ENCODE peak calls at places on chromosomes 13 and 19, in nine cellular contexts. A, C, E, R, I, T, Y, U and N are unnamed samples. For H3K4me1, the result is how much of the 10 kb centered on the place peaks cover.

GRCh38 chr13:109644956-109645355 is 141.4 kb downstream of the IRS2 start:
- DNase-seq in A (no peak), C (no peak), E (no peak), R (no peak), I (no peak), T (no peak), Y (no peak), U (no peak), N (no peak)

GRCh38 chr13:74092711-74093110 is 41.5 kb downstream of the KLF12 start:
- DNase-seq in A (no peak), C (no peak), E (no peak), R (no peak), I (no peak), T (no peak), Y (no peak), U (no peak), N (no peak)

GRCh38 chr19:41192574-41193419 is at the start of gene CYP2S1:
- DNase-seq in A (peak), C (peak), E (no peak), R (no peak), I (peak), T (no peak), Y (peak), U (no peak), N (no peak)

GRCh38 chr13:94712287-94712811 is at the start of gene SOX21:
- DNase-seq in A (no peak), C (no peak), E (peak), R (no peak), I (no peak), T (peak), Y (peak), U (no peak), N (no peak)

GRCh38 chr13:32453981-32454380 is 26.1 kb upstream of the N4BP2L1 start:
- DNase-seq in A (peak), C (no peak), E (no peak), R (no peak), I (no peak), T (peak), Y (no peak), U (no peak), N (no peak)

GRCh38 chr19:16184665-16185122 is 516 bp upstream of the FAM32A start:
- DNase-seq in A (no peak), C (no peak), E (no peak), R (no peak), I (no peak), T (no peak), Y (no peak), U (no peak), N (no peak)

GRCh38 chr19:46620267-46620666 is 4.6 kb downstream of the PTGIR start:
- DNase-seq in A (no peak), C (no peak), E (no peak), R (no peak), I (no peak), T (no peak), Y (no peak), U (no peak), N (no peak)

GRCh38 chr13:87671824-87672603 is 843 bp downstream of the SLITRK5 start:
- DNase-seq in A (no peak), C (peak), E (no peak), R (no peak), I (no peak), T (no peak), Y (peak), U (no peak), N (no peak)

GRCh38 chr19:40600086-40600917 is 867 bp upstream of the LTBP4 start:
- DNase-seq in A (no peak), C (no peak), E (no peak), R (no peak), I (no peak), T (no peak), Y (peak), U (no peak), N (no peak)

GRCh38 chr13:111893607-111894443 is 173.1 kb upstream of the SOX1 start:
- DNase-seq in A (no peak), C (no peak), E (no peak), R (no peak), I (no peak), T (no peak), Y (peak), U (no peak), N (no peak)

GRCh38 chr19:15562861-15563260 is 52.2 kb upstream of the CYP4F8 start:
- DNase-seq in A (peak), C (no peak), E (no peak), R (no peak), I (no peak), T (no peak), Y (no peak), U (no peak), N (no peak)

GRCh38 chr13:97810152-97810551 is 143.3 kb upstream of the IPO5 start:
- DNase-seq in A (peak), C (no peak), E (no peak), R (no peak), I (no peak), T (peak), Y (no peak), U (no peak), N (no peak)

DNA sequence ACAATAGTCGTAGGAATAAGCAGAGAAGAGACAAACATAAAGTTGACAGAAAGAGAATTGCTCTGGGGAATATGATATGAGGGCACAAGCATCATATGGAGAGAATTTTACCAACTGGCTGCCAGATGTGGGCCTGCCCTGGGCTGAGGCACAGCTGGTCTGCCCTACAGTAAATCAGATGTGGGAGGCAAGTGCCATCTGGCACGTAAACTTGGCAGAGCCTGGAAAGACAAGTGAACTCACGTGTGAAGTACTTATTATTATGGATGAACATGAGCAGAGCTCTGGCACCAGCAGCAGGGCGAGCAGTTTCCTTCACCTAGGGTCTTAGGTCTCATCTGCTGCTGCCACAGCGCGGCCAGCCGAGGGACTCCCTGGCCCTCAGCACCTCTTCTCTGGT is 20.6 kb downstream of the PCDH8 start:
- DNase-seq in A (no peak), C (no peak), E (no peak), R (no peak), I (no peak), T (no peak), Y (no peak), U (no peak), N (no peak)
- TF ChIP-seq CTCF in A (no peak), C (no peak), E (no peak), R (no peak), I (no peak), T (no peak), Y (no peak), U (no peak), N (no peak)

DNA sequence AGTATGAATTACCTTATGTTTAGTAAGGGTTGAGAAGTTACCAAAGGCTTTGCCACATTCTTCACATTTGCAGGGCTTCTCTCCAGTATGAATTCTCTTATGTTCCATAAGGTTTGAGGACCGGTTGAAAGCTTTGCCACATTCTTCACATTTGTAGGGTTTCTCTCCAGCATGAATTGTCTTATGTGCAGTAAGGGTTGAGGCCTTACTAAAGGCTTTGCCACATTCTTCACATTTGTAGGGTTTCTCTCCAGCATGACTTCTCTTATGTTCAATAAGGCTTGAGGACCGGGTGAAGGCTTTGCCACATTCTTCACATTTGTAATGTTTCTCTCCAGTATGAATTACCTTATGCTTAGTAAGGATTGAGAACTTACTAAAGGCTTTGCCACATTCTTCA is 26.7 kb downstream of the ZNF728 start:
- DNase-seq in A (no peak), C (no peak), E (no peak), R (no peak), I (no peak), T (no peak), Y (no peak), U (no peak), N (no peak)
- H3K4me1 ChIP-seq in A (under half), C (under half), E (under half), R (under half), I (under half), T (under half), Y (under half), U (under half), N (under half)

GRCh38 chr19:55112781-55113569 is 4.5 kb downstream of the PPP1R12C start:
- DNase-seq in A (no peak), C (peak), E (no peak), R (no peak), I (no peak), T (no peak), Y (peak), U (no peak), N (no peak)
- TF ChIP-seq CTCF in A (no peak), C (no peak), E (no peak), R (no peak), I (no peak), T (no peak), Y (peak), U (no peak), N (no peak)

DNA sequence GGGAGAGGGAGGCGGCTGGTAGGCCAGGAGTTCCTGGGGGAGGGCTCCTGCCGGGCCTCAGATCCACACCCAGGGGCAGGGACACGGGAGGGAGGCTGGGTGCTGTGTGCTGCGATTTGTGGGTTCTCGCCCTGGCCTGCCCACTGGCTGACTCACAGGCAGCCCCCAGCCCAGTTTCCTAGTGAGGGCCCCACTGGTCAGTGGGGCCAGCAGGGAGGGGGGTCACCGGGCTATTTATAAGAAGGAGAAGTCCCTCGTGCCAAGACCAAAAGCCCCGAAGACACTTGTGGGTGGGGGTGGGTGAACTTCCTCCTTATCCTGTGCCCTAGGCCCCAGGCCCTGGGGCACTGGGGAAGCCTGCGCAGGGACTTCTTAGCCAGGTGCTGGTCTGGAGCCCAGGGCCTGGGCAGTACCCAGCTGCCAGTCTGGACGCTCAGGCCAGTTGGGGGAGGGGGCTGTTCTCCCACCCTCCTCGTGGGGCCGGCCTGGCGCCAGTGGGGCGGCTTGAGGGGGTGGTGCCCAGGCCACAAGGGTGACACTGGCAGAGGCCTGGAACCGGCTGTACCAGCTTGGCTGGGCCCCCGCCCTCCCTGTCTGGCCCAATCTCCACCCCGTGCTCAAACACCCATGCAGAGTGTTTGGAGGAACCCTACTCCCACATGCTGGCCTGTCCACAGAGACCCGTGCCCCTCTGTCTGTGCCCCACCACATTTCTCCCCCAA is 5.0 kb upstream of the JUNB start:
- DNase-seq in A (no peak), C (peak), E (peak), R (no peak), I (peak), T (no peak), Y (no peak), U (no peak), N (no peak)
- H3K4me1 ChIP-seq in A (under half), C (half or more), E (half or more), R (half or more), I (half or more), T (under half), Y (under half), U (half or more), N (half or more)

DNA sequence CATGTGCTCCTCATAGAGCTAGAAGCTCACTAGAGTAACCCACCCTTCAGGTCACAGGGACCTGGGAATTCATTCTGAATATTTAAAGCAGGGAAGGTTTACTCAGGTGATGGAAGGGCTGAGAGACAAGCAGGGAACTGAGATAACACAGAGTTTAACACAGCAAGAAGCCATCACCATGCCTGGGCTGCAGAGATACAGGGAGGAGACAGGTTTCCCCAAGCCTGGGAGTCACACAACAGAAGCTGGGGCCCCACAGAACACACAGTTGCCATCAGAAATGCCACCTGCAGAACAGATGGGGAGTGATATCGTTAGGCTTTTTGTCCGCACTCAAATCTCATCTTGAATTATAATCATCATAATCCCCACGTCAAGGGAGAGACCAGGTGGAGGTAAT is 7.9 kb upstream of the CYSLTR2 start:
- DNase-seq in A (no peak), C (no peak), E (no peak), R (no peak), I (no peak), T (no peak), Y (no peak), U (no peak), N (no peak)
- TF ChIP-seq CTCF in A (no peak), C (no peak), E (no peak), R (no peak), I (no peak), T (no peak), Y (no peak), U (no peak), N (no peak)

GRCh38 chr19:936175-936546 is 10.3 kb downstream of the ARID3A start:
- DNase-seq in A (no peak), C (no peak), E (no peak), R (no peak), I (no peak), T (no peak), Y (no peak), U (no peak), N (no peak)
- H3K4me1 ChIP-seq in A (under half), C (under half), E (under half), R (under half), I (under half), T (under half), Y (under half), U (under half), N (under half)

DNA sequence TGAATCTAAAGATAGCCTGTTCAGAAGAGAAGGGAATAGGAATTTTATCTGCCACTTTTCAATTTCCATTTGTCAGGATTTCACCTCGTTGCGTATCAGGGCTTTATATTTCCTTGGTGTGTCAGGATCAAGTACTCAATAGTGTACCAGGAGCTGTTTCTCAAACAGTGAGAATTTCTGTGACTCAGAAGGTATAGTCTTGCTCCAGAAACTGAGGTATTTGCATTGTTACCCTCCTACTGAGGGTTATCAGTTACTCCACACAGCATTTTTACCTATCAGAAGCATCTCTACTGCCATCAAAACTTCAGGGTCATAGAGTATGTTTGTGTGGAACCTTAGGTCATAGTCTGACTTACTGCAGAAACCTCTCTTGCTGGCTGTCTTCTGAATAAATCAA is 271.7 kb upstream of the EDNRB start:
- DNase-seq in A (no peak), C (no peak), E (no peak), R (no peak), I (no peak), T (no peak), Y (no peak), U (no peak), N (no peak)
- TF ChIP-seq CTCF in A (no peak), C (no peak), E (no peak), R (no peak), I (no peak), T (no peak), Y (no peak), U (no peak), N (no peak)